ENCODE peak calls at places on chromosomes 7 and 10, in six cellular contexts. N is testis, K is ovary, J is transverse colon, Y is right lobe of liver, Z is psoas muscle. P is an unnamed sample.

GRCh38 chr7:71733108-71733870 is 601.3 kb downstream of the GALNT17 start:
- DNase-seq in J (peak; percentile 73), Z (peak; percentile 85), K (peak; percentile 92), Y (peak; percentile 84), N (peak; percentile 95), P (peak; percentile 87)

GRCh38 chr10:110353244-110354119 is 48.8 kb upstream of the SMNDC1 start:
- DNase-seq in Z (no peak), K (no peak), J (peak; percentile 28), N (no peak), Y (no peak), P (no peak)

GRCh38 chr7:116258734-116259133 is 48.4 kb downstream of the TES start:
- DNase-seq in N (peak; percentile 28), K (no peak), J (no peak), Y (no peak), Z (no peak), P (no peak)

GRCh38 chr7:34320926-34321609 is 336.9 kb upstream of the NPSR1 start:
- DNase-seq in Y (no peak), Z (peak; percentile 60), N (peak; percentile 84), J (peak; percentile 68), K (peak; percentile 46), P (peak; percentile 67)

GRCh38 chr10:52609071-52609470 is 163.5 kb downstream of the MBL2 start:
- DNase-seq in J (no peak), Y (no peak), N (no peak), K (no peak), Z (no peak), P (no peak)

GRCh38 chr10:1620803-1621202 is 116.5 kb downstream of the ADARB2 start:
- DNase-seq in Z (no peak), J (no peak), N (no peak), K (no peak), Y (no peak), P (no peak)

GRCh38 chr7:116584721-116585120 is 59.9 kb downstream of the CAV1 start:
- DNase-seq in Z (no peak), K (no peak), J (no peak), N (no peak), Y (no peak), P (no peak)

GRCh38 chr7:35726654-35727053 is 31.7 kb upstream of the HERPUD2 start:
- DNase-seq in Z (no peak), J (no peak), N (no peak), K (no peak), Y (no peak), P (no peak)

GRCh38 chr10:33935350-33935749 is 600.9 kb upstream of the NRP1 start:
- DNase-seq in J (no peak), Y (no peak), Z (no peak), K (no peak), N (no peak), P (no peak)

GRCh38 chr7:106346678-106347217 is 62.0 kb upstream of the NAMPT start:
- DNase-seq in N (no peak), J (no peak), K (no peak), Y (no peak), Z (no peak), P (peak; percentile 31)

GRCh38 chr10:96683065-96683464 is 37.2 kb downstream of the PIK3AP1 start:
- DNase-seq in J (no peak), K (no peak), N (no peak), Z (no peak), Y (no peak), P (no peak)

GRCh38 chr7:50315193-50315592 is 10.7 kb downstream of the IKZF1 start:
- DNase-seq in Y (no peak), K (no peak), J (no peak), N (no peak), Z (no peak), P (no peak)

GRCh38 chr10:82949816-82950575 is 1075.0 kb downstream of the NRG3 start:
- DNase-seq in Z (no peak), N (no peak), J (no peak), K (no peak), Y (no peak), P (no peak)

GRCh38 chr10:44105643-44106042 is 279.3 kb downstream of the CXCL12 start:
- DNase-seq in K (no peak), J (no peak), Z (no peak), Y (no peak), N (no peak), P (no peak)

GRCh38 chr7:143499743-143500348 is 22.2 kb downstream of the TAS2R41 start:
- DNase-seq in N (no peak), Z (no peak), Y (no peak), K (no peak), J (no peak), P (no peak)

GRCh38 chr10:78381072-78381471 is 347.4 kb downstream of the RPS24 start:
- DNase-seq in N (no peak), Z (no peak), Y (no peak), J (no peak), K (no peak), P (no peak)

GRCh38 chr7:113504691-113505090 is 386.3 kb upstream of the SMIM30 start:
- DNase-seq in Y (no peak), Z (no peak), J (no peak), N (no peak), K (no peak), P (no peak)

GRCh38 chr7:97971120-97971989 is 18.6 kb downstream of the OCM2 start:
- DNase-seq in Z (no peak), K (no peak), Y (no peak), J (peak; percentile 16), N (no peak), P (peak; percentile 34)

GRCh38 chr10:3825244-3825643 is 40.2 kb upstream of the KLF6 start:
- DNase-seq in Y (no peak), Z (peak; percentile 84), N (no peak), K (no peak), J (peak; percentile 89), P (peak; percentile 88)

GRCh38 chr7:84022686-84023308 is 171.8 kb downstream of the SEMA3A start:
- DNase-seq in N (no peak), Y (no peak), J (peak; percentile 19), Z (no peak), K (no peak), P (peak; percentile 22)

GRCh38 chr7:140022582-140023211 is 40.1 kb downstream of the PARP12 start:
- DNase-seq in K (no peak), N (no peak), Z (no peak), Y (no peak), J (no peak), P (no peak)

GRCh38 chr7:44309271-44310091 is 15.9 kb downstream of the CAMK2B start:
- DNase-seq in N (peak; percentile 74), Y (peak; percentile 51), Z (peak; percentile 86), J (peak; percentile 46), K (peak; percentile 74), P (peak; percentile 53)

GRCh38 chr7:16671811-16672210 is 25.8 kb downstream of the BZW2 start:
- DNase-seq in Z (no peak), K (no peak), J (no peak), N (no peak), Y (no peak), P (no peak)

GRCh38 chr7:84025332-84025927 is 169.2 kb downstream of the SEMA3A start:
- DNase-seq in J (no peak), Y (no peak), K (no peak), N (peak; percentile 22), Z (no peak), P (no peak)

GRCh38 chr10:22333667-22334282 is 11.5 kb upstream of the SPAG6 start:
- DNase-seq in Y (no peak), Z (no peak), J (no peak), N (no peak), K (no peak), P (no peak)
- H3K4me3 ChIP-seq in Y (no peak overlapping the region), Z (no peak overlapping the region), J (no peak overlapping the region), N (peak overlapping the region; percentile 50), K (no peak overlapping the region), P (no peak overlapping the region)

GRCh38 chr10:129604333-129605032 is 137.4 kb downstream of the MGMT start:
- DNase-seq in K (no peak), Y (no peak), N (no peak), Z (no peak), J (no peak), P (no peak)
- H3K4me1 ChIP-seq in K (peaks cover 2% of the 10 kb centered on the region), Y (no peaks in the 10 kb centered on the region), N (no peaks in the 10 kb centered on the region), Z (no peaks in the 10 kb centered on the region), J (no peaks in the 10 kb centered on the region), P (no peaks in the 10 kb centered on the region)

DNA sequence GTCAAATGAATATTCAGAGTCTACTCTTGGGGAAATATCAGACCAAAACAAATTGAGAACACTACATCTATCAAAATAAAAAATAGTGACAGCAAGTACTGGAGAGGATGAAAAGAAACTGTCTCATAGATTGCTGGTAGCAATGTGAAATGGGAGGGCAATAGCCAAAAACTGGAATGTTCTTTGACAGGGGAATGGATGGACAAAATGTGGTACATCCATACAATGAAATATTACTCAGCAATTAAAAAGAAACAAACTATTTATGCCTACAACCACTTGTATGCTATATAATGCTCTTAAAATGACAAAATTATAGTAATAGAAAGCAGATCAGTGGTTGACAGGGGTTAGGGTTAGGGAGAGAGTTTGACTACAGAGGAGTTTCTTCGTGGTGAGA is 46.0 kb downstream of the CYP51A1 start:
- DNase-seq in J (no peak), Z (no peak), K (no peak), N (no peak), Y (no peak), P (no peak)
- H3K36me3 ChIP-seq in J (peaks cover 83% of the 10 kb centered on the region), Z (peaks cover 94% of the 10 kb centered on the region), K (no peaks in the 10 kb centered on the region), N (no peaks in the 10 kb centered on the region), Y (peaks cover 10% of the 10 kb centered on the region), P (peaks cover 31% of the 10 kb centered on the region)

DNA sequence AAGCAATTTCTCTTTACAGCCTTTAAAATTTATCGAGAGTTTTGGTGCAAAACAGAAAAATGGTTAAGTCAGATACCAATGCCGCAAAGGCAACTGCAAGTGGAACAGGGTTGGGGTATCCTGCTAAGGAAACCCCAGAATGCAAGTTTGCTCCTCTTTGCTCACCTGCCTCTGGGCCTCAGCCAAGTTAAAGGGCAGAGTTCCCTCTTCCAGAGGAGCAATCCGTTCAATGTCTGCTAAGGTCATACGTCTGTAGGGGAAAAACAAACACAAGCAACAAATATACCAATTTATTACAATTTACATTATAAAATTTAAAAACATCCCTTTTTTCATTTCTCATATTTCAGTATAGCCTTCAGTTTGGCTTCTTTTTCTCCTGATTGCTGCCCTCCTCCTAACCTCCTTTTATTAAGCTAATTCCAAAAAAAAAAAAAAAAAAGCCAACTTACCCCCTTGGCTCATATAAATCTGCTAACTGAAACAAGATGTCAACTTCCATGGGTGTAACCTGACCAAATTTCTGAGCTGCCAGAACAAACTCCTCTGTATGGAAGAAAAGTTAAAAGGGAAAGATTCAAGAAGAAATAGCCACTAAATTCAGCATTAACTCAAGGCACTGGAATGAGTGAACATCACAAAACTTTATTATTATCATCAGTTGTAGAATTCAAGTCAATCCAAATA is 132.6 kb downstream of the SLC25A13 start:
- DNase-seq in K (no peak), J (peak; percentile 14), Z (no peak), Y (peak; percentile 68), N (no peak), P (peak; percentile 30)
- H3K4me3 ChIP-seq in K (no peak overlapping the region), J (no peak overlapping the region), Z (no peak overlapping the region), Y (no peak overlapping the region), N (no peak overlapping the region), P (no peak overlapping the region)

GRCh38 chr10:48608279-48608681 is 3.4 kb upstream of the ARHGAP22 start:
- DNase-seq in N (peak; percentile 43), J (peak; percentile 39), K (no peak), Y (no peak), Z (no peak), P (no peak)

GRCh38 chr10:48608926-48609325 is 4.1 kb upstream of the ARHGAP22 start:
- DNase-seq in J (no peak), K (no peak), N (no peak), Z (no peak), Y (no peak), P (no peak)

GRCh38 chr10:48610585-48611093 is 5.8 kb upstream of the ARHGAP22 start:
- DNase-seq in K (no peak), N (no peak), Y (no peak), Z (no peak), J (no peak), P (no peak)

GRCh38 chr10:48609899-48610584 is 5.2 kb upstream of the ARHGAP22 start:
- DNase-seq in Z (no peak), Y (no peak), K (no peak), N (no peak), J (no peak), P (no peak)

GRCh38 chr10:48609441-48609840 is 4.6 kb upstream of the ARHGAP22 start:
- DNase-seq in Y (no peak), Z (no peak), N (no peak), K (no peak), J (no peak), P (no peak)
- H3K4me1 ChIP-seq in Y (no peaks in the 10 kb centered on the region), Z (no peaks in the 10 kb centered on the region), N (no peaks in the 10 kb centered on the region), K (peaks cover under 1% of the 10 kb centered on the region), J (peaks cover 14% of the 10 kb centered on the region), P (peaks cover 7% of the 10 kb centered on the region)